ENCODE peak calls at places on chromosomes 12 and 14, in eight cellular contexts. T is occipital lobe, D is AG04450, O is left ventricle myocardium superior, C is NCI-H345, U is nephron progenitor cell, Y is choroid plexus epithelial cell, Q is EH. J is an unnamed sample.

GRCh38 chr12:83575326-83575725 is 888.6 kb downstream of the TMTC2 start:
- DNase-seq in T (no peak), D (no peak), O (no peak), C (no peak), U (no peak), Y (no peak), Q (no peak), J (no peak)

GRCh38 chr14:51289169-51289568 is 49.1 kb downstream of the TMX1 start:
- DNase-seq in T (no peak), D (no peak), O (no peak), C (no peak), U (no peak), Y (no peak), Q (peak), J (no peak)

GRCh38 chr14:77508876-77509275 is 10.3 kb upstream of the ISM2 start:
- DNase-seq in T (no peak), D (no peak), O (no peak), C (no peak), U (no peak), Y (no peak), Q (no peak), J (no peak)

GRCh38 chr14:50362791-50363733 is 33.6 kb downstream of the CDKL1 start:
- DNase-seq in T (no peak), D (no peak), O (no peak), C (no peak), U (no peak), Y (peak), Q (peak), J (peak)

GRCh38 chr14:99820702-99821331 is 27.6 kb downstream of the EML1 start:
- DNase-seq in T (no peak), D (no peak), O (no peak), C (no peak), U (no peak), Y (no peak), Q (no peak), J (no peak)

GRCh38 chr12:49161092-49161795 is 27.6 kb downstream of the TUBA1A start:
- DNase-seq in T (no peak), D (no peak), O (no peak), C (no peak), U (no peak), Y (no peak), Q (no peak), J (no peak)

GRCh38 chr12:49987620-49988303 is 15.0 kb downstream of the AQP6 start:
- DNase-seq in T (no peak), D (no peak), O (no peak), C (no peak), U (no peak), Y (peak), Q (no peak), J (no peak)

GRCh38 chr14:61537567-61538463 is 157.5 kb upstream of the HIF1A start:
- DNase-seq in T (no peak), D (no peak), O (no peak), C (peak), U (no peak), Y (peak), Q (peak), J (peak)

GRCh38 chr12:22631863-22632463 is 7.0 kb downstream of the ETNK1 start:
- DNase-seq in T (no peak), D (no peak), O (no peak), C (no peak), U (no peak), Y (peak), Q (peak), J (peak)

GRCh38 chr14:93493054-93493453 is 62.3 kb downstream of the UNC79 start:
- DNase-seq in T (no peak), D (no peak), O (no peak), C (peak), U (no peak), Y (no peak), Q (no peak), J (peak)

GRCh38 chr14:20418501-20418909 is 5.2 kb upstream of the TEP1 start:
- DNase-seq in T (no peak), D (no peak), O (no peak), C (no peak), U (no peak), Y (no peak), Q (no peak), J (no peak)

GRCh38 chr12:62865860-62866407 is 69.0 kb downstream of the PPM1H start:
- DNase-seq in T (no peak), D (no peak), O (no peak), C (no peak), U (peak), Y (peak), Q (peak), J (no peak)

GRCh38 chr12:77118696-77119095 is 53.3 kb upstream of the E2F7 start:
- DNase-seq in T (no peak), D (no peak), O (no peak), C (no peak), U (no peak), Y (peak), Q (peak), J (no peak)

GRCh38 chr14:54354096-54354495 is 42.7 kb upstream of the CDKN3 start:
- DNase-seq in T (no peak), D (no peak), O (no peak), C (no peak), U (no peak), Y (no peak), Q (no peak), J (peak)

GRCh38 chr12:46950116-46950515 is 124.3 kb upstream of the SLC38A4 start:
- DNase-seq in T (no peak), D (no peak), O (no peak), C (no peak), U (no peak), Y (no peak), Q (peak), J (no peak)

GRCh38 chr12:130967631-130968030 is 13.9 kb downstream of the ADGRD1 start:
- DNase-seq in T (no peak), D (no peak), O (no peak), C (no peak), U (no peak), Y (no peak), Q (no peak), J (no peak)

GRCh38 chr14:56002316-56002715 is 115.9 kb upstream of the PELI2 start:
- DNase-seq in T (no peak), D (no peak), O (no peak), C (no peak), U (no peak), Y (peak), Q (peak), J (no peak)

GRCh38 chr12:108635997-108636808 is 2.5 kb upstream of the SELPLG start:
- DNase-seq in T (no peak), D (no peak), O (no peak), C (no peak), U (no peak), Y (no peak), Q (no peak), J (no peak)

GRCh38 chr12:77102123-77102522 is 36.8 kb upstream of the E2F7 start:
- DNase-seq in T (no peak), D (no peak), O (no peak), C (no peak), U (no peak), Y (no peak), Q (peak), J (no peak)

GRCh38 chr14:66508846-66509621 is 1.1 kb downstream of the GPHN start:
- DNase-seq in T (peak), D (no peak), O (peak), C (peak), U (peak), Y (peak), Q (peak), J (peak)

GRCh38 chr12:88185279-88185678 is 43.2 kb downstream of the TMTC3 start:
- DNase-seq in T (no peak), D (no peak), O (no peak), C (no peak), U (no peak), Y (no peak), Q (no peak), J (no peak)

GRCh38 chr12:53239643-53240258 is 7.7 kb upstream of the RARG start:
- DNase-seq in T (no peak), D (no peak), O (no peak), C (no peak), U (no peak), Y (no peak), Q (no peak), J (no peak)